ENCODE peak calls at places on chromosomes 11 and 22, in five cellular contexts. Q is non-pigmented ciliary epithelial cell, V is vagina, L is GM23248, O is tibial nerve. D is an unnamed sample.
A peak's percentile ranks its signal among the peaks of the same experiment; 100 is the strongest.

GRCh38 chr11:16987205-16987568 is 27.0 kb downstream of the PLEKHA7 start:
- DNase-seq in L (no peak), Q (no peak), V (no peak), O (no peak), D (no peak)

GRCh38 chr22:23800297-23801237 is 13.8 kb downstream of the SMARCB1 start:
- DNase-seq in O (no peak), V (no peak), L (no peak), Q (no peak), D (no peak)

GRCh38 chr11:128525411-128526243 is 61.7 kb downstream of the ETS1 start:
- DNase-seq in V (no peak), O (no peak), Q (no peak), L (peak; percentile 70), D (no peak)

GRCh38 chr22:36544107-36544620 is 15.2 kb upstream of the EIF3D start:
- DNase-seq in V (no peak), Q (no peak), O (no peak), L (peak; percentile 95), D (peak; percentile 58)

GRCh38 chr22:50473088-50473487 is 1.7 kb downstream of the SBF1 start:
- DNase-seq in Q (no peak), O (no peak), V (no peak), L (peak; percentile 34), D (no peak)

GRCh38 chr11:108880510-108880909 is 215.6 kb downstream of the DDX10 start:
- DNase-seq in Q (no peak), O (no peak), L (no peak), V (no peak), D (no peak)

GRCh38 chr11:96204721-96205459 is 138.1 kb downstream of the MAML2 start:
- DNase-seq in V (no peak), Q (no peak), L (no peak), O (no peak), D (no peak)

GRCh38 chr22:44130076-44130711 is 50.5 kb upstream of the PARVG start:
- DNase-seq in L (no peak), V (no peak), Q (no peak), O (no peak), D (peak; percentile 17)

GRCh38 chr11:72511393-72512047 is 77.2 kb upstream of the CLPB start:
- DNase-seq in V (no peak), Q (no peak), O (no peak), L (peak; percentile 31), D (peak; percentile 69)

GRCh38 chr11:1870326-1870696 is 17.4 kb downstream of the LSP1 start:
- DNase-seq in V (no peak), O (no peak), Q (no peak), L (no peak), D (no peak)

GRCh38 chr22:23072035-23072910 is 2.0 kb downstream of the GNAZ start:
- DNase-seq in Q (no peak), O (no peak), L (peak; percentile 6), V (no peak), D (no peak)

GRCh38 chr11:102431404-102431803 is 21.2 kb downstream of the TMEM123 start:
- DNase-seq in O (no peak), V (no peak), L (no peak), Q (no peak), D (no peak)

GRCh38 chr11:33899383-33900037 is 7.6 kb upstream of the LMO2 start:
- DNase-seq in V (no peak), L (peak; percentile 93), Q (no peak), O (peak; percentile 82), D (peak; percentile 91)

GRCh38 chr22:40679964-40680818 is 907 bp downstream of the MCHR1 start:
- DNase-seq in L (peak; percentile 39), O (no peak), V (no peak), Q (no peak), D (peak; percentile 46)

GRCh38 chr22:40637181-40638150 is 947 bp upstream of the MRTFA start:
- DNase-seq in V (no peak), O (peak; percentile 76), Q (no peak), L (peak; percentile 79), D (no peak)

GRCh38 chr11:116123739-116124138 is 619.5 kb upstream of the CADM1 start:
- DNase-seq in L (no peak), Q (no peak), V (no peak), O (no peak), D (no peak)